ENCODE peak calls at places on chromosomes 16 and 17, in nine cellular contexts. P is osteocyte; Q is CD4-positive, alpha-beta T cell; H is psoas muscle; W is Caco-2; I is ovary; N is A549; O is lung; L is fibroblast of mammary gland. F is an unnamed sample.
A peak's percentile ranks its signal among the peaks of the same experiment; 100 is the strongest.

GRCh38 chr16:86291491-86291890 is 218.8 kb upstream of the FOXF1 start:
- DNase-seq in L (no peak), P (no peak), N (no peak), O (no peak), I (no peak), H (no peak), Q (no peak), W (no peak), F (no peak)

GRCh38 chr16:10202650-10203049 is 20.4 kb upstream of the GRIN2A start:
- DNase-seq in P (no peak), L (no peak), N (no peak), Q (no peak), H (no peak), O (no peak), I (no peak), W (peak; percentile 14), F (no peak)

GRCh38 chr16:87848676-87849345 is 20.5 kb downstream of the SLC7A5 start:
- DNase-seq in N (no peak), L (no peak), H (no peak), P (no peak), O (no peak), Q (no peak), I (no peak), W (no peak), F (no peak)

GRCh38 chr17:83201206-83202001 is 122.0 kb downstream of the METRNL start:
- DNase-seq in H (peak; percentile 6), W (no peak), L (no peak), Q (no peak), N (no peak), O (no peak), P (no peak), I (peak; percentile 30), F (no peak)

GRCh38 chr16:1082266-1082951 is 9.9 kb downstream of the SSTR5 start:
- DNase-seq in Q (no peak), I (no peak), P (no peak), O (no peak), N (no peak), L (peak; percentile 4), W (no peak), H (no peak), F (peak; percentile 9)

GRCh38 chr17:82681547-82681946 is 17.0 kb downstream of the RAB40B start:
- DNase-seq in I (no peak), L (no peak), O (no peak), P (no peak), Q (no peak), H (no peak), W (no peak), N (no peak), F (no peak)

GRCh38 chr17:16440814-16441629 is 25.7 kb downstream of the TRPV2 start:
- DNase-seq in Q (no peak), H (no peak), I (no peak), N (no peak), P (no peak), O (no peak), W (no peak), L (no peak), F (no peak)

GRCh38 chr16:64375386-64375980 is 746.4 kb downstream of the CDH11 start:
- DNase-seq in Q (no peak), P (no peak), O (no peak), I (no peak), N (no peak), L (no peak), H (no peak), W (no peak), F (no peak)

GRCh38 chr16:23949630-23950290 is 114.0 kb downstream of the PRKCB start:
- DNase-seq in O (no peak), W (no peak), I (no peak), L (no peak), N (no peak), Q (peak; percentile 61), H (peak; percentile 17), P (peak; percentile 70), F (no peak)

GRCh38 chr16:6016530-6017184 is 919.1 kb upstream of the EEF2KMT start:
- DNase-seq in Q (no peak), H (no peak), L (peak; percentile 5), I (no peak), P (no peak), O (no peak), N (peak; percentile 46), W (peak; percentile 35), F (no peak)

GRCh38 chr16:3021449-3022207 is 1.5 kb downstream of the TNFRSF12A start:
- DNase-seq in H (peak; percentile 90), N (peak; percentile 93), Q (peak; percentile 85), P (peak; percentile 93), O (peak; percentile 88), W (peak; percentile 92), L (peak; percentile 97), I (peak; percentile 85), F (peak; percentile 80)

GRCh38 chr17:79769596-79770520 is 8.1 kb upstream of the CBX2 start:
- DNase-seq in P (no peak), L (no peak), H (no peak), Q (no peak), O (no peak), N (peak; percentile 67), I (peak; percentile 21), W (no peak), F (no peak)

GRCh38 chr17:10357768-10358167 is 15.0 kb downstream of the MYH13 start:
- DNase-seq in L (no peak), O (no peak), Q (no peak), I (no peak), N (peak; percentile 31), P (no peak), W (peak; percentile 27), H (no peak), F (no peak)
- TF ChIP-seq CTCF in L (peak; percentile 45), O (peak; percentile 11), Q (peak; percentile 23), I (no peak), N (peak; percentile 43), P (peak; percentile 36), W (peak; percentile 32), H (peak; percentile 36), F (peak; percentile 54)

DNA sequence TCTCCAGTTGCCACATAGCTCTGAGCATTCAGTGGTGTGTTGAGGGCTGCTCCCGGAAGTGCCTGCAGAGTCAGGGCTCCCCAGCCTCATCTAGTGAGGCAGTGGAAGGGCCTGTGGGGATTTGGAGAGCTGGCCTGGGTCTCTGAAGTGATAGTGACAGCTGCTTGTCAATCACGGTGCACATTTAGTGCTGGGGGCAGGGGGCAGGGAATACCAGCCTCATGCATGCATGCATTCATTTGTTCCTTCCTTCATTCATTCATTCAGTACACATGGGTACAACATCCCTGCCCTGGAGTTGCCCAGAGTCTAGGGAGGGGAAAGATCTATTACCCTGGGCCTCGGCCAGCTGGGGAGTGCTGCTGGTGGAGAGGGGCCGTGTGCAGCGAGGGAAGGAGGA is 11.3 kb upstream of the STH start:
- DNase-seq in I (no peak), W (no peak), H (no peak), L (no peak), N (no peak), P (no peak), O (no peak), Q (no peak), F (no peak)
- TF ChIP-seq CTCF in I (no peak), W (no peak), H (no peak), L (no peak), N (no peak), P (no peak), O (no peak), Q (no peak), F (no peak)

DNA sequence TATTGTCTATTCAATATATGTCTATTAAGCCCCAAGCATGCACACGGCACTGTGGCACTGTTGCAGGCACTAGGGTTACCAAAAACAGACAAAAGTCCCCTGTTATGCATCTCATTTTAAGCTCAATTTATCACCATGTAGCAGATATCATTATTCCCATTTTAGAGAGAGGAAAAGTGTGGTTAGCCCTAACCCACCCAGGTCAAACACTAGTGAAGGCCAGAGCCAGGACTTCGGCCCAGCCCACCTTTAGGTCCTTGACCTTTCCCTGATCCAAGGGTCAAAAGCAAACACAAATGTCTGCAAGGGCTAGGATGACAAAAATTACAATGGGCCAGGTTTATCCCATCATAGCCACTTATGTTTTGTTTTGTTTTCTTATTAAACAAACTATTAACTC is 130.3 kb upstream of the NUDT7 start:
- DNase-seq in L (no peak), W (no peak), N (no peak), O (no peak), I (no peak), H (no peak), Q (no peak), P (no peak), F (no peak)
- TF ChIP-seq CTCF in L (no peak), W (no peak), N (no peak), O (no peak), I (no peak), H (no peak), Q (no peak), P (no peak), F (no peak)

GRCh38 chr16:88924834-88925539 is 52.0 kb downstream of the CBFA2T3 start:
- DNase-seq in P (peak; percentile 94), H (peak; percentile 78), N (peak; percentile 61), Q (no peak), L (peak; percentile 87), O (no peak), I (no peak), W (peak; percentile 67), F (peak; percentile 71)
- TF ChIP-seq CTCF in P (peak; percentile 42), H (peak; percentile 27), N (peak; percentile 27), Q (no peak), L (peak; percentile 35), O (no peak), I (no peak), W (peak; percentile 37), F (peak; percentile 44)

DNA sequence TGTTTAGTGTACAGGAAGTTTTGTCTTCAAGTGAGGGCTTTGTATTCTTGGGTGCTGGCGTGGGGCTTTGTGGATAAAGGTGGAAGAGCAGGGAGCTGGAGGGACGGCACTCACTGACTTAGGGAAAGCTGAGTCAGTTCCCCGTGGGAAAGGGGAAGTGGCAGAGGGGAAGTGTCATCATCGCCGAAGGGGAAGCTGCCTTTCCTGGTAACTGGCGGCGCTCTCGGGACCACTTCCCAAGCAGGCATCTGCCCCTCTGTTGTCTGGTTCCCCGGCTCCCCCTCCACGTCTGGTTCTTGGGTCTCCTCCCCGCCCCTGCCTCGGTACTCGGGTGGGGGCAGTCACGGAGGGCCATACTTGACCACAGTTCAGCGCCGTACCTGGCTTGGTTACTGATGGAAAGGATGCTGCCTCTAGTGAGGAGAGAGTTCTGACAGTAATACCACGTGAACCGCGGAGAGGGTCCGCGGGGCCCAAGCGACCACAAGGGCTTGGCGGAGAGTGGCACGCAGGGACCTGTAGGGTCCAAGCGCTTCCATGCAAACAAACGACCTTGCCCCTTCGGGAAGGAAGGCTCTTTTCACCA is 9.0 kb downstream of the KDM6B start:
- DNase-seq in P (no peak), N (peak; percentile 81), H (peak; percentile 82), O (peak; percentile 87), W (no peak), L (peak; percentile 96), Q (peak; percentile 45), I (peak; percentile 71), F (peak; percentile 94)
- TF ChIP-seq CTCF in P (no peak), N (no peak), H (no peak), O (no peak), W (no peak), L (no peak), Q (no peak), I (no peak), F (no peak)

GRCh38 chr17:44375196-44376017 is 11.8 kb upstream of the FAM171A2 start:
- DNase-seq in O (no peak), N (no peak), H (no peak), P (no peak), W (no peak), I (no peak), L (no peak), Q (no peak), F (no peak)
- TF ChIP-seq CTCF in O (no peak), N (no peak), H (no peak), P (no peak), W (no peak), I (no peak), L (no peak), Q (no peak), F (no peak)

GRCh38 chr17:27609606-27610303 is 21.2 kb upstream of the LGALS9 start:
- DNase-seq in O (no peak), W (peak; percentile 79), I (no peak), N (peak; percentile 53), P (no peak), Q (no peak), L (peak; percentile 48), H (no peak), F (peak; percentile 50)
- TF ChIP-seq CTCF in O (peak; percentile 6), W (peak; percentile 84), I (peak; percentile 31), N (peak; percentile 44), P (peak; percentile 56), Q (peak; percentile 24), L (peak; percentile 62), H (peak; percentile 33), F (peak; percentile 67)